ENCODE peak calls at places on chromosomes 13 and 19, in ten cellular contexts. One of them, this sample, is unnamed.

GRCh38 chr13:43799191-43799590 is 12.4 kb upstream of the ENOX1 start:
- DNase-seq in CD4-positive, alpha-beta T cell: no peak
- DNase-seq in left lung: no peak
- DNase-seq in AG04450: no peak
- DNase-seq in lung: no peak
- DNase-seq in heart right ventricle: no peak
- DNase-seq in right atrium auricular region: no peak
- DNase-seq in HCT116: no peak
- DNase-seq in IMR-90: peak; percentile 7
- DNase-seq in mammary epithelial cell: peak; percentile 40
- DNase-seq in this sample: no peak

GRCh38 chr19:31223805-31224534 is 125.3 kb downstream of the TSHZ3 start:
- DNase-seq in CD4-positive, alpha-beta T cell: no peak
- DNase-seq in left lung: no peak
- DNase-seq in AG04450: peak; percentile 90
- DNase-seq in lung: no peak
- DNase-seq in heart right ventricle: no peak
- DNase-seq in right atrium auricular region: no peak
- DNase-seq in HCT116: no peak
- DNase-seq in IMR-90: peak; percentile 98
- DNase-seq in mammary epithelial cell: no peak
- DNase-seq in this sample: no peak

GRCh38 chr13:113123226-113124150 is 889 bp downstream of the F10 start:
- DNase-seq in CD4-positive, alpha-beta T cell: no peak
- DNase-seq in left lung: no peak
- DNase-seq in AG04450: no peak
- DNase-seq in lung: no peak
- DNase-seq in heart right ventricle: no peak
- DNase-seq in right atrium auricular region: no peak
- DNase-seq in HCT116: no peak
- DNase-seq in IMR-90: no peak
- DNase-seq in mammary epithelial cell: no peak
- DNase-seq in this sample: no peak

GRCh38 chr13:90968510-90968909 is 379.0 kb upstream of the MIR17HG start:
- DNase-seq in CD4-positive, alpha-beta T cell: no peak
- DNase-seq in left lung: no peak
- DNase-seq in AG04450: no peak
- DNase-seq in lung: no peak
- DNase-seq in heart right ventricle: no peak
- DNase-seq in right atrium auricular region: no peak
- DNase-seq in HCT116: peak; percentile 4
- DNase-seq in IMR-90: no peak
- DNase-seq in mammary epithelial cell: peak; percentile 9
- DNase-seq in this sample: no peak

GRCh38 chr19:8224394-8225145 is 15.4 kb downstream of the CERS4 start:
- DNase-seq in CD4-positive, alpha-beta T cell: no peak
- DNase-seq in left lung: no peak
- DNase-seq in AG04450: no peak
- DNase-seq in lung: no peak
- DNase-seq in heart right ventricle: peak; percentile 30
- DNase-seq in right atrium auricular region: peak; percentile 72
- DNase-seq in HCT116: no peak
- DNase-seq in IMR-90: no peak
- DNase-seq in mammary epithelial cell: peak; percentile 90
- DNase-seq in this sample: no peak

GRCh38 chr19:32824906-32825608 is 44.5 kb downstream of the SLC7A9 start:
- DNase-seq in CD4-positive, alpha-beta T cell: no peak
- DNase-seq in left lung: no peak
- DNase-seq in AG04450: no peak
- DNase-seq in lung: no peak
- DNase-seq in heart right ventricle: no peak
- DNase-seq in right atrium auricular region: no peak
- DNase-seq in HCT116: no peak
- DNase-seq in IMR-90: no peak
- DNase-seq in mammary epithelial cell: no peak
- DNase-seq in this sample: no peak

GRCh38 chr13:32225494-32225931 is 89.7 kb downstream of the ZAR1L start:
- DNase-seq in CD4-positive, alpha-beta T cell: no peak
- DNase-seq in left lung: no peak
- DNase-seq in AG04450: peak; percentile 89
- DNase-seq in lung: no peak
- DNase-seq in heart right ventricle: no peak
- DNase-seq in right atrium auricular region: no peak
- DNase-seq in HCT116: no peak
- DNase-seq in IMR-90: peak; percentile 92
- DNase-seq in mammary epithelial cell: no peak
- DNase-seq in this sample: no peak

GRCh38 chr13:39876258-39876657 is 220.8 kb downstream of the COG6 start:
- DNase-seq in CD4-positive, alpha-beta T cell: no peak
- DNase-seq in left lung: no peak
- DNase-seq in AG04450: peak; percentile 70
- DNase-seq in lung: no peak
- DNase-seq in heart right ventricle: no peak
- DNase-seq in right atrium auricular region: no peak
- DNase-seq in HCT116: no peak
- DNase-seq in IMR-90: peak; percentile 97
- DNase-seq in mammary epithelial cell: peak; percentile 91
- DNase-seq in this sample: no peak

GRCh38 chr13:48527955-48528354 is 4.9 kb downstream of the RCBTB2 start:
- DNase-seq in CD4-positive, alpha-beta T cell: no peak
- DNase-seq in left lung: no peak
- DNase-seq in AG04450: no peak
- DNase-seq in lung: no peak
- DNase-seq in heart right ventricle: no peak
- DNase-seq in right atrium auricular region: no peak
- DNase-seq in HCT116: no peak
- DNase-seq in IMR-90: no peak
- DNase-seq in mammary epithelial cell: no peak
- DNase-seq in this sample: no peak

GRCh38 chr13:20528451-20528850 is 2.8 kb upstream of the CRYL1 start:
- DNase-seq in CD4-positive, alpha-beta T cell: no peak
- DNase-seq in left lung: no peak
- DNase-seq in AG04450: no peak
- DNase-seq in lung: no peak
- DNase-seq in heart right ventricle: no peak
- DNase-seq in right atrium auricular region: no peak
- DNase-seq in HCT116: no peak
- DNase-seq in IMR-90: no peak
- DNase-seq in mammary epithelial cell: no peak
- DNase-seq in this sample: no peak

GRCh38 chr13:65336916-65337315 is 1893.2 kb downstream of the PCDH9 start:
- DNase-seq in CD4-positive, alpha-beta T cell: no peak
- DNase-seq in left lung: no peak
- DNase-seq in AG04450: peak; percentile 32
- DNase-seq in lung: no peak
- DNase-seq in heart right ventricle: no peak
- DNase-seq in right atrium auricular region: no peak
- DNase-seq in HCT116: no peak
- DNase-seq in IMR-90: peak; percentile 84
- DNase-seq in mammary epithelial cell: no peak
- DNase-seq in this sample: no peak

GRCh38 chr19:13208131-13208963 is 58.1 kb downstream of the IER2 start:
- DNase-seq in CD4-positive, alpha-beta T cell: peak; percentile 33
- DNase-seq in left lung: peak; percentile 84
- DNase-seq in AG04450: peak; percentile 63
- DNase-seq in lung: peak; percentile 40
- DNase-seq in heart right ventricle: no peak
- DNase-seq in right atrium auricular region: no peak
- DNase-seq in HCT116: no peak
- DNase-seq in IMR-90: peak; percentile 76
- DNase-seq in mammary epithelial cell: no peak
- DNase-seq in this sample: no peak

GRCh38 chr19:49895566-49896297 is 955 bp downstream of the IL4I1 start:
- DNase-seq in CD4-positive, alpha-beta T cell: no peak
- DNase-seq in left lung: no peak
- DNase-seq in AG04450: no peak
- DNase-seq in lung: no peak
- DNase-seq in heart right ventricle: no peak
- DNase-seq in right atrium auricular region: no peak
- DNase-seq in HCT116: no peak
- DNase-seq in IMR-90: no peak
- DNase-seq in mammary epithelial cell: no peak
- DNase-seq in this sample: no peak
- H3K9me3 ChIP-seq in CD4-positive, alpha-beta T cell: no peaks in the 10 kb centered on the region
- H3K9me3 ChIP-seq in left lung: no peaks in the 10 kb centered on the region
- H3K9me3 ChIP-seq in AG04450: no peaks in the 10 kb centered on the region
- H3K9me3 ChIP-seq in lung: no peaks in the 10 kb centered on the region
- H3K9me3 ChIP-seq in heart right ventricle: no peaks in the 10 kb centered on the region
- H3K9me3 ChIP-seq in right atrium auricular region: no peaks in the 10 kb centered on the region
- H3K9me3 ChIP-seq in HCT116: no peaks in the 10 kb centered on the region
- H3K9me3 ChIP-seq in IMR-90: no peaks in the 10 kb centered on the region
- H3K9me3 ChIP-seq in mammary epithelial cell: no peaks in the 10 kb centered on the region
- H3K9me3 ChIP-seq in this sample: no peaks in the 10 kb centered on the region

DNA sequence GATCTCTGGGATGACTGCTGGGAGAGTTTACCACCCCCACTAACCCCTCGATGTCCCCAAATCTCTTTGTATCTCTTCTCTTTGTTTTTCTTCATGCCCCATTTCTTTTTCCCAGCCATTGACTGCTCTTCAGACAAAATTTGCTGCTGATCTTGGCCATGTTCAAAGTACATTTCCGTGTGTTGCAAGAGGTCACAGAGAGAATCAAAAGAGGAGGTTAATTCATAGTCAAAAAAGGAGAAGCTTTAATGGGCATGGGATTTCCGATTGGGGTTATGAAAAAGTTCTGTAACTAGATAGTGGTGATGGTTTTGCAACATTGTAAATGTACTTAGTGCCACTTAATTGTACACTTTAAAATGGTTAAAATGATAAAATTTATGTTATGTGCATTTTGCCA is 121.1 kb downstream of the FLT1 start:
- DNase-seq in CD4-positive, alpha-beta T cell: no peak
- DNase-seq in left lung: no peak
- DNase-seq in AG04450: no peak
- DNase-seq in lung: no peak
- DNase-seq in heart right ventricle: no peak
- DNase-seq in right atrium auricular region: no peak
- DNase-seq in HCT116: no peak
- DNase-seq in IMR-90: no peak
- DNase-seq in mammary epithelial cell: no peak
- DNase-seq in this sample: no peak
- TF ChIP-seq CTCF in CD4-positive, alpha-beta T cell: no peak
- TF ChIP-seq CTCF in left lung: no peak
- TF ChIP-seq CTCF in AG04450: no peak
- TF ChIP-seq CTCF in lung: no peak
- TF ChIP-seq CTCF in heart right ventricle: no peak
- TF ChIP-seq CTCF in right atrium auricular region: no peak
- TF ChIP-seq CTCF in HCT116: no peak
- TF ChIP-seq CTCF in IMR-90: no peak
- TF ChIP-seq CTCF in mammary epithelial cell: no peak
- TF ChIP-seq CTCF in this sample: no peak

DNA sequence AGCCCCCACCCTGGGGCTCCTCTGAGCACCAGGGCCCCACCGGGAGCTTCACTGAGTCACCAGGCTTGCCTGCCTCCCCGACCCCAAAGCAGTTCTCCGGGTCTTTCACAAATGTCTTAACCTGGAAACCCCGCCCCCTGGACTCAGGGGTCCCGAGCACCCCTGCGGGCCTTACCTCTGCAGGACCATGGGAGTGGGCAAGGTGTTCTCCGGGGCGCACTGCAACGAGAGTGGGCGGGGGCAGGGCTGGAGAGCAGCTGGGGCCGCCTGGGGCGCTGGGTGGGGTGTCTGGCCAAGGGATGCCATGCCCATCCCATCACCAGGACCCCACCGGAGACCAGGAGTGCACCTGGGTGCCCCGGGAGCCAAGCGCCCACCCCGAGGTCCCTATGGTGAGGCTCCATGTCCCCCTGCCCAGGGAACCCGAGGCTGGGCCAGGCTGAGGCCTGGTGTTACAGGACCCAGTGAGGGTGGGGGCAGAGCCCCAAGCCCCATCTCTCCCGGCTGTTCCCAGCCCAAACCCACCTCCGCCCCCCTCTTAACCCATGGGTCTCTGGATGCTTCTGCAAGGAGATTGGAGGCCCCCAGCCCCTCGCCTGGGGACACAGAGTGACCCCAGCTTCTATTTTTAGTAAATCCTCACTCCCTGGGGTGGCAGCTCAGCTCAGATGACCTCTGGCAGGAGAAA is 10.9 kb downstream of the MKNK2 start:
- DNase-seq in CD4-positive, alpha-beta T cell: no peak
- DNase-seq in left lung: peak; percentile 75
- DNase-seq in AG04450: no peak
- DNase-seq in lung: no peak
- DNase-seq in heart right ventricle: no peak
- DNase-seq in right atrium auricular region: no peak
- DNase-seq in HCT116: no peak
- DNase-seq in IMR-90: no peak
- DNase-seq in mammary epithelial cell: no peak
- DNase-seq in this sample: no peak
- H3K27ac ChIP-seq in CD4-positive, alpha-beta T cell: peak overlapping the region; percentile 98
- H3K27ac ChIP-seq in left lung: no peak overlapping the region
- H3K27ac ChIP-seq in AG04450: no peak overlapping the region
- H3K27ac ChIP-seq in lung: peak overlapping the region; percentile 93
- H3K27ac ChIP-seq in heart right ventricle: peak overlapping the region; percentile 91
- H3K27ac ChIP-seq in right atrium auricular region: peak overlapping the region; percentile 93
- H3K27ac ChIP-seq in HCT116: peak overlapping the region; percentile 81
- H3K27ac ChIP-seq in IMR-90: no peak overlapping the region
- H3K27ac ChIP-seq in mammary epithelial cell: no peak overlapping the region
- H3K27ac ChIP-seq in this sample: no peak overlapping the region

DNA sequence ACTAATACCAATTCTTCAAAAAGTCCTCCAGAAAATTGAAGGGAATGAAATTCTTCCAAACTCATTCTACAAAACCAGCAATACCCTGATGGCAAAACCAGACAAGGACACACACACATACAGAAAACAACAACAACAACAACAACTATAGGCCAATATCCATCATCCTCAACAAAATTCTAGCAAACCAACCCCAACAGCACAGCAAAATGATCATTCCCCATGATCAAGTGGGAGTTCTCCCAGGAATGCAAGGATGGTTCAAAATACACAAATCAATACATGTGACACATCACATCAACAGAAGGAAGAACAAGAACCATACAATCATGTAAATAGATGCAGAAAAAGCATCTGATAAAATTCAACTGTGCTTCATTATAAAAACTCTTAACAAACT is 18.7 kb upstream of the ZNF181 start:
- DNase-seq in CD4-positive, alpha-beta T cell: no peak
- DNase-seq in left lung: no peak
- DNase-seq in AG04450: no peak
- DNase-seq in lung: no peak
- DNase-seq in heart right ventricle: no peak
- DNase-seq in right atrium auricular region: no peak
- DNase-seq in HCT116: no peak
- DNase-seq in IMR-90: no peak
- DNase-seq in mammary epithelial cell: no peak
- DNase-seq in this sample: no peak
- H3K9me3 ChIP-seq in CD4-positive, alpha-beta T cell: peaks cover 17% of the 10 kb centered on the region
- H3K9me3 ChIP-seq in left lung: no peaks in the 10 kb centered on the region
- H3K9me3 ChIP-seq in AG04450: peaks cover 6% of the 10 kb centered on the region
- H3K9me3 ChIP-seq in lung: peaks cover 2% of the 10 kb centered on the region
- H3K9me3 ChIP-seq in heart right ventricle: no peaks in the 10 kb centered on the region
- H3K9me3 ChIP-seq in right atrium auricular region: no peaks in the 10 kb centered on the region
- H3K9me3 ChIP-seq in HCT116: no peaks in the 10 kb centered on the region
- H3K9me3 ChIP-seq in IMR-90: peaks cover 3% of the 10 kb centered on the region
- H3K9me3 ChIP-seq in mammary epithelial cell: peaks cover 6% of the 10 kb centered on the region
- H3K9me3 ChIP-seq in this sample: peaks cover 10% of the 10 kb centered on the region

GRCh38 chr19:15161028-15161984 is 39.5 kb downstream of the NOTCH3 start:
- DNase-seq in CD4-positive, alpha-beta T cell: no peak
- DNase-seq in left lung: no peak
- DNase-seq in AG04450: no peak
- DNase-seq in lung: no peak
- DNase-seq in heart right ventricle: no peak
- DNase-seq in right atrium auricular region: no peak
- DNase-seq in HCT116: peak; percentile 35
- DNase-seq in IMR-90: peak; percentile 18
- DNase-seq in mammary epithelial cell: no peak
- DNase-seq in this sample: no peak
- TF ChIP-seq CTCF in CD4-positive, alpha-beta T cell: no peak
- TF ChIP-seq CTCF in left lung: no peak
- TF ChIP-seq CTCF in AG04450: peak; percentile 48
- TF ChIP-seq CTCF in lung: no peak
- TF ChIP-seq CTCF in heart right ventricle: peak; percentile 23
- TF ChIP-seq CTCF in right atrium auricular region: no peak
- TF ChIP-seq CTCF in HCT116: peak; percentile 36
- TF ChIP-seq CTCF in IMR-90: peak; percentile 27
- TF ChIP-seq CTCF in mammary epithelial cell: peak; percentile 32
- TF ChIP-seq CTCF in this sample: peak; percentile 82

This sample was measured in PC-9.